ENCODE peak calls at places on chromosomes 13 and 19, in nine cellular contexts. One of them, this sample, is unnamed.
A peak's percentile ranks its signal among the peaks of the same experiment; 100 is the strongest.

GRCh38 chr13:33125821-33126570 is 109.8 kb downstream of the KL start:
- DNase-seq in testis: peak; percentile 82
- DNase-seq in activated CD4-positive, alpha-beta T cell treated with anti-CD3 and anti-CD28 coated beads for 24 hours: no peak
- DNase-seq in T-helper 9 cell: no peak
- DNase-seq in stimulated activated naive B cell treated with anti-CD40 and anti-IgM and Interleukin-4, amounts not matched to agents 10 μg/mL and 1 μg/mL and 100 μg/mL, for 72 hours: no peak
- DNase-seq in central memory CD8-positive, alpha-beta T cell: no peak
- DNase-seq in stimulated activated CD4-positive, alpha-beta T cell treated with anti-CD3 and anti-CD28 coated beads, Interleukin-1b, Interleukin-23, amount 100 ng/mL, for 4 hours: no peak
- DNase-seq in MV-4-11: peak; percentile 34
- DNase-seq in stimulated activated naive CD8-positive, alpha-beta T cell treated with anti-CD3 and anti-CD28 coated beads, Interleukin-15, Interleukin-2, amounts not matched to agents 100 U/mL and 50 U/mL, for 24 hours: no peak
- DNase-seq in this sample: no peak

GRCh38 chr13:52374389-52374788 is 31.6 kb downstream of the THSD1 start:
- DNase-seq in MV-4-11: no peak
- DNase-seq in stimulated activated naive B cell treated with anti-CD40 and anti-IgM and Interleukin-4, amounts not matched to agents 10 μg/mL and 1 μg/mL and 100 μg/mL, for 72 hours: no peak
- DNase-seq in T-helper 9 cell: no peak
- DNase-seq in central memory CD8-positive, alpha-beta T cell: no peak
- DNase-seq in stimulated activated naive CD8-positive, alpha-beta T cell treated with anti-CD3 and anti-CD28 coated beads, Interleukin-15, Interleukin-2, amounts not matched to agents 100 U/mL and 50 U/mL, for 24 hours: no peak
- DNase-seq in stimulated activated CD4-positive, alpha-beta T cell treated with anti-CD3 and anti-CD28 coated beads, Interleukin-1b, Interleukin-23, amount 100 ng/mL, for 4 hours: no peak
- DNase-seq in activated CD4-positive, alpha-beta T cell treated with anti-CD3 and anti-CD28 coated beads for 24 hours: no peak
- DNase-seq in testis: no peak
- DNase-seq in this sample: no peak

GRCh38 chr19:1847684-1848398 is 442 bp downstream of the REXO1 start:
- DNase-seq in central memory CD8-positive, alpha-beta T cell: no peak
- DNase-seq in stimulated activated naive B cell treated with anti-CD40 and anti-IgM and Interleukin-4, amounts not matched to agents 10 μg/mL and 1 μg/mL and 100 μg/mL, for 72 hours: no peak
- DNase-seq in T-helper 9 cell: no peak
- DNase-seq in activated CD4-positive, alpha-beta T cell treated with anti-CD3 and anti-CD28 coated beads for 24 hours: no peak
- DNase-seq in stimulated activated naive CD8-positive, alpha-beta T cell treated with anti-CD3 and anti-CD28 coated beads, Interleukin-15, Interleukin-2, amounts not matched to agents 100 U/mL and 50 U/mL, for 24 hours: peak; percentile 62
- DNase-seq in testis: peak; percentile 66
- DNase-seq in MV-4-11: peak; percentile 25
- DNase-seq in stimulated activated CD4-positive, alpha-beta T cell treated with anti-CD3 and anti-CD28 coated beads, Interleukin-1b, Interleukin-23, amount 100 ng/mL, for 4 hours: peak; percentile 29
- DNase-seq in this sample: no peak

GRCh38 chr13:32010137-32010536 is 21.4 kb upstream of the FRY start:
- DNase-seq in activated CD4-positive, alpha-beta T cell treated with anti-CD3 and anti-CD28 coated beads for 24 hours: no peak
- DNase-seq in stimulated activated naive CD8-positive, alpha-beta T cell treated with anti-CD3 and anti-CD28 coated beads, Interleukin-15, Interleukin-2, amounts not matched to agents 100 U/mL and 50 U/mL, for 24 hours: no peak
- DNase-seq in T-helper 9 cell: no peak
- DNase-seq in central memory CD8-positive, alpha-beta T cell: no peak
- DNase-seq in MV-4-11: no peak
- DNase-seq in stimulated activated CD4-positive, alpha-beta T cell treated with anti-CD3 and anti-CD28 coated beads, Interleukin-1b, Interleukin-23, amount 100 ng/mL, for 4 hours: no peak
- DNase-seq in stimulated activated naive B cell treated with anti-CD40 and anti-IgM and Interleukin-4, amounts not matched to agents 10 μg/mL and 1 μg/mL and 100 μg/mL, for 72 hours: no peak
- DNase-seq in testis: peak; percentile 20
- DNase-seq in this sample: no peak

GRCh38 chr19:53132231-53132991 is at the start of gene ZNF415:
- DNase-seq in T-helper 9 cell: no peak
- DNase-seq in activated CD4-positive, alpha-beta T cell treated with anti-CD3 and anti-CD28 coated beads for 24 hours: peak; percentile 18
- DNase-seq in central memory CD8-positive, alpha-beta T cell: no peak
- DNase-seq in testis: peak; percentile 91
- DNase-seq in stimulated activated naive CD8-positive, alpha-beta T cell treated with anti-CD3 and anti-CD28 coated beads, Interleukin-15, Interleukin-2, amounts not matched to agents 100 U/mL and 50 U/mL, for 24 hours: peak; percentile 59
- DNase-seq in MV-4-11: no peak
- DNase-seq in stimulated activated CD4-positive, alpha-beta T cell treated with anti-CD3 and anti-CD28 coated beads, Interleukin-1b, Interleukin-23, amount 100 ng/mL, for 4 hours: peak; percentile 26
- DNase-seq in stimulated activated naive B cell treated with anti-CD40 and anti-IgM and Interleukin-4, amounts not matched to agents 10 μg/mL and 1 μg/mL and 100 μg/mL, for 72 hours: peak; percentile 76
- DNase-seq in this sample: peak; percentile 87

GRCh38 chr13:71721117-71721516 is 145.9 kb downstream of the DACH1 start:
- DNase-seq in activated CD4-positive, alpha-beta T cell treated with anti-CD3 and anti-CD28 coated beads for 24 hours: no peak
- DNase-seq in T-helper 9 cell: no peak
- DNase-seq in stimulated activated naive B cell treated with anti-CD40 and anti-IgM and Interleukin-4, amounts not matched to agents 10 μg/mL and 1 μg/mL and 100 μg/mL, for 72 hours: no peak
- DNase-seq in stimulated activated CD4-positive, alpha-beta T cell treated with anti-CD3 and anti-CD28 coated beads, Interleukin-1b, Interleukin-23, amount 100 ng/mL, for 4 hours: no peak
- DNase-seq in MV-4-11: no peak
- DNase-seq in central memory CD8-positive, alpha-beta T cell: no peak
- DNase-seq in testis: no peak
- DNase-seq in stimulated activated naive CD8-positive, alpha-beta T cell treated with anti-CD3 and anti-CD28 coated beads, Interleukin-15, Interleukin-2, amounts not matched to agents 100 U/mL and 50 U/mL, for 24 hours: no peak
- DNase-seq in this sample: no peak

GRCh38 chr13:50798923-50799322 is 44.6 kb downstream of the DLEU7 start:
- DNase-seq in activated CD4-positive, alpha-beta T cell treated with anti-CD3 and anti-CD28 coated beads for 24 hours: no peak
- DNase-seq in T-helper 9 cell: no peak
- DNase-seq in central memory CD8-positive, alpha-beta T cell: no peak
- DNase-seq in stimulated activated CD4-positive, alpha-beta T cell treated with anti-CD3 and anti-CD28 coated beads, Interleukin-1b, Interleukin-23, amount 100 ng/mL, for 4 hours: no peak
- DNase-seq in MV-4-11: peak; percentile 6
- DNase-seq in stimulated activated naive CD8-positive, alpha-beta T cell treated with anti-CD3 and anti-CD28 coated beads, Interleukin-15, Interleukin-2, amounts not matched to agents 100 U/mL and 50 U/mL, for 24 hours: no peak
- DNase-seq in stimulated activated naive B cell treated with anti-CD40 and anti-IgM and Interleukin-4, amounts not matched to agents 10 μg/mL and 1 μg/mL and 100 μg/mL, for 72 hours: no peak
- DNase-seq in testis: no peak
- DNase-seq in this sample: no peak

GRCh38 chr19:14089662-14090508 is 666 bp downstream of the SAMD1 start:
- DNase-seq in stimulated activated naive B cell treated with anti-CD40 and anti-IgM and Interleukin-4, amounts not matched to agents 10 μg/mL and 1 μg/mL and 100 μg/mL, for 72 hours: peak; percentile 50
- DNase-seq in activated CD4-positive, alpha-beta T cell treated with anti-CD3 and anti-CD28 coated beads for 24 hours: no peak
- DNase-seq in MV-4-11: peak; percentile 31
- DNase-seq in stimulated activated CD4-positive, alpha-beta T cell treated with anti-CD3 and anti-CD28 coated beads, Interleukin-1b, Interleukin-23, amount 100 ng/mL, for 4 hours: no peak
- DNase-seq in testis: no peak
- DNase-seq in stimulated activated naive CD8-positive, alpha-beta T cell treated with anti-CD3 and anti-CD28 coated beads, Interleukin-15, Interleukin-2, amounts not matched to agents 100 U/mL and 50 U/mL, for 24 hours: peak; percentile 68
- DNase-seq in T-helper 9 cell: peak; percentile 41
- DNase-seq in central memory CD8-positive, alpha-beta T cell: peak; percentile 30
- DNase-seq in this sample: no peak

GRCh38 chr13:105971312-105971711 is 564.1 kb downstream of the EFNB2 start:
- DNase-seq in MV-4-11: no peak
- DNase-seq in stimulated activated CD4-positive, alpha-beta T cell treated with anti-CD3 and anti-CD28 coated beads, Interleukin-1b, Interleukin-23, amount 100 ng/mL, for 4 hours: no peak
- DNase-seq in T-helper 9 cell: no peak
- DNase-seq in stimulated activated naive B cell treated with anti-CD40 and anti-IgM and Interleukin-4, amounts not matched to agents 10 μg/mL and 1 μg/mL and 100 μg/mL, for 72 hours: no peak
- DNase-seq in testis: no peak
- DNase-seq in stimulated activated naive CD8-positive, alpha-beta T cell treated with anti-CD3 and anti-CD28 coated beads, Interleukin-15, Interleukin-2, amounts not matched to agents 100 U/mL and 50 U/mL, for 24 hours: no peak
- DNase-seq in activated CD4-positive, alpha-beta T cell treated with anti-CD3 and anti-CD28 coated beads for 24 hours: no peak
- DNase-seq in central memory CD8-positive, alpha-beta T cell: no peak
- DNase-seq in this sample: no peak

GRCh38 chr19:30312582-30313352 is 59.4 kb upstream of the ZNF536 start:
- DNase-seq in T-helper 9 cell: no peak
- DNase-seq in activated CD4-positive, alpha-beta T cell treated with anti-CD3 and anti-CD28 coated beads for 24 hours: no peak
- DNase-seq in stimulated activated naive CD8-positive, alpha-beta T cell treated with anti-CD3 and anti-CD28 coated beads, Interleukin-15, Interleukin-2, amounts not matched to agents 100 U/mL and 50 U/mL, for 24 hours: no peak
- DNase-seq in testis: no peak
- DNase-seq in central memory CD8-positive, alpha-beta T cell: no peak
- DNase-seq in stimulated activated CD4-positive, alpha-beta T cell treated with anti-CD3 and anti-CD28 coated beads, Interleukin-1b, Interleukin-23, amount 100 ng/mL, for 4 hours: no peak
- DNase-seq in stimulated activated naive B cell treated with anti-CD40 and anti-IgM and Interleukin-4, amounts not matched to agents 10 μg/mL and 1 μg/mL and 100 μg/mL, for 72 hours: no peak
- DNase-seq in MV-4-11: no peak
- DNase-seq in this sample: no peak

GRCh38 chr19:4984448-4984990 is 15.6 kb downstream of the KDM4B start:
- DNase-seq in testis: no peak
- DNase-seq in stimulated activated CD4-positive, alpha-beta T cell treated with anti-CD3 and anti-CD28 coated beads, Interleukin-1b, Interleukin-23, amount 100 ng/mL, for 4 hours: no peak
- DNase-seq in stimulated activated naive CD8-positive, alpha-beta T cell treated with anti-CD3 and anti-CD28 coated beads, Interleukin-15, Interleukin-2, amounts not matched to agents 100 U/mL and 50 U/mL, for 24 hours: no peak
- DNase-seq in activated CD4-positive, alpha-beta T cell treated with anti-CD3 and anti-CD28 coated beads for 24 hours: no peak
- DNase-seq in MV-4-11: no peak
- DNase-seq in stimulated activated naive B cell treated with anti-CD40 and anti-IgM and Interleukin-4, amounts not matched to agents 10 μg/mL and 1 μg/mL and 100 μg/mL, for 72 hours: no peak
- DNase-seq in T-helper 9 cell: no peak
- DNase-seq in central memory CD8-positive, alpha-beta T cell: no peak
- DNase-seq in this sample: no peak

GRCh38 chr19:3734310-3734600 is 26.1 kb downstream of the TJP3 start:
- DNase-seq in central memory CD8-positive, alpha-beta T cell: no peak
- DNase-seq in stimulated activated naive CD8-positive, alpha-beta T cell treated with anti-CD3 and anti-CD28 coated beads, Interleukin-15, Interleukin-2, amounts not matched to agents 100 U/mL and 50 U/mL, for 24 hours: no peak
- DNase-seq in stimulated activated naive B cell treated with anti-CD40 and anti-IgM and Interleukin-4, amounts not matched to agents 10 μg/mL and 1 μg/mL and 100 μg/mL, for 72 hours: no peak
- DNase-seq in T-helper 9 cell: no peak
- DNase-seq in testis: no peak
- DNase-seq in stimulated activated CD4-positive, alpha-beta T cell treated with anti-CD3 and anti-CD28 coated beads, Interleukin-1b, Interleukin-23, amount 100 ng/mL, for 4 hours: no peak
- DNase-seq in MV-4-11: no peak
- DNase-seq in activated CD4-positive, alpha-beta T cell treated with anti-CD3 and anti-CD28 coated beads for 24 hours: no peak
- DNase-seq in this sample: no peak

GRCh38 chr13:38763446-38764381 is 76.8 kb downstream of the FREM2 start:
- DNase-seq in testis: peak; percentile 20
- DNase-seq in activated CD4-positive, alpha-beta T cell treated with anti-CD3 and anti-CD28 coated beads for 24 hours: no peak
- DNase-seq in MV-4-11: no peak
- DNase-seq in stimulated activated naive B cell treated with anti-CD40 and anti-IgM and Interleukin-4, amounts not matched to agents 10 μg/mL and 1 μg/mL and 100 μg/mL, for 72 hours: no peak
- DNase-seq in T-helper 9 cell: no peak
- DNase-seq in central memory CD8-positive, alpha-beta T cell: no peak
- DNase-seq in stimulated activated naive CD8-positive, alpha-beta T cell treated with anti-CD3 and anti-CD28 coated beads, Interleukin-15, Interleukin-2, amounts not matched to agents 100 U/mL and 50 U/mL, for 24 hours: no peak
- DNase-seq in stimulated activated CD4-positive, alpha-beta T cell treated with anti-CD3 and anti-CD28 coated beads, Interleukin-1b, Interleukin-23, amount 100 ng/mL, for 4 hours: no peak
- DNase-seq in this sample: no peak

GRCh38 chr13:45195421-45195820 is 5.4 kb downstream of the KCTD4 start:
- DNase-seq in central memory CD8-positive, alpha-beta T cell: no peak
- DNase-seq in testis: no peak
- DNase-seq in stimulated activated naive B cell treated with anti-CD40 and anti-IgM and Interleukin-4, amounts not matched to agents 10 μg/mL and 1 μg/mL and 100 μg/mL, for 72 hours: no peak
- DNase-seq in stimulated activated naive CD8-positive, alpha-beta T cell treated with anti-CD3 and anti-CD28 coated beads, Interleukin-15, Interleukin-2, amounts not matched to agents 100 U/mL and 50 U/mL, for 24 hours: no peak
- DNase-seq in activated CD4-positive, alpha-beta T cell treated with anti-CD3 and anti-CD28 coated beads for 24 hours: no peak
- DNase-seq in MV-4-11: peak; percentile 31
- DNase-seq in stimulated activated CD4-positive, alpha-beta T cell treated with anti-CD3 and anti-CD28 coated beads, Interleukin-1b, Interleukin-23, amount 100 ng/mL, for 4 hours: no peak
- DNase-seq in T-helper 9 cell: no peak
- DNase-seq in this sample: no peak

GRCh38 chr13:43113603-43114002 is 90.2 kb downstream of the DNAJC15 start:
- DNase-seq in MV-4-11: no peak
- DNase-seq in central memory CD8-positive, alpha-beta T cell: no peak
- DNase-seq in stimulated activated CD4-positive, alpha-beta T cell treated with anti-CD3 and anti-CD28 coated beads, Interleukin-1b, Interleukin-23, amount 100 ng/mL, for 4 hours: no peak
- DNase-seq in activated CD4-positive, alpha-beta T cell treated with anti-CD3 and anti-CD28 coated beads for 24 hours: no peak
- DNase-seq in testis: no peak
- DNase-seq in stimulated activated naive B cell treated with anti-CD40 and anti-IgM and Interleukin-4, amounts not matched to agents 10 μg/mL and 1 μg/mL and 100 μg/mL, for 72 hours: no peak
- DNase-seq in stimulated activated naive CD8-positive, alpha-beta T cell treated with anti-CD3 and anti-CD28 coated beads, Interleukin-15, Interleukin-2, amounts not matched to agents 100 U/mL and 50 U/mL, for 24 hours: no peak
- DNase-seq in T-helper 9 cell: no peak
- DNase-seq in this sample: no peak

GRCh38 chr13:110388141-110388943 is 81.3 kb downstream of the COL4A2 start:
- DNase-seq in MV-4-11: no peak
- DNase-seq in T-helper 9 cell: no peak
- DNase-seq in stimulated activated naive CD8-positive, alpha-beta T cell treated with anti-CD3 and anti-CD28 coated beads, Interleukin-15, Interleukin-2, amounts not matched to agents 100 U/mL and 50 U/mL, for 24 hours: no peak
- DNase-seq in activated CD4-positive, alpha-beta T cell treated with anti-CD3 and anti-CD28 coated beads for 24 hours: no peak
- DNase-seq in central memory CD8-positive, alpha-beta T cell: no peak
- DNase-seq in testis: no peak
- DNase-seq in stimulated activated naive B cell treated with anti-CD40 and anti-IgM and Interleukin-4, amounts not matched to agents 10 μg/mL and 1 μg/mL and 100 μg/mL, for 72 hours: no peak
- DNase-seq in stimulated activated CD4-positive, alpha-beta T cell treated with anti-CD3 and anti-CD28 coated beads, Interleukin-1b, Interleukin-23, amount 100 ng/mL, for 4 hours: no peak
- DNase-seq in this sample: peak; percentile 91

GRCh38 chr19:51690359-51691121 is 2.6 kb upstream of the SPACA6 start:
- DNase-seq in activated CD4-positive, alpha-beta T cell treated with anti-CD3 and anti-CD28 coated beads for 24 hours: peak; percentile 50
- DNase-seq in MV-4-11: no peak
- DNase-seq in stimulated activated naive B cell treated with anti-CD40 and anti-IgM and Interleukin-4, amounts not matched to agents 10 μg/mL and 1 μg/mL and 100 μg/mL, for 72 hours: no peak
- DNase-seq in T-helper 9 cell: peak; percentile 62
- DNase-seq in stimulated activated CD4-positive, alpha-beta T cell treated with anti-CD3 and anti-CD28 coated beads, Interleukin-1b, Interleukin-23, amount 100 ng/mL, for 4 hours: peak; percentile 56
- DNase-seq in testis: peak; percentile 66
- DNase-seq in central memory CD8-positive, alpha-beta T cell: peak; percentile 25
- DNase-seq in stimulated activated naive CD8-positive, alpha-beta T cell treated with anti-CD3 and anti-CD28 coated beads, Interleukin-15, Interleukin-2, amounts not matched to agents 100 U/mL and 50 U/mL, for 24 hours: peak; percentile 70
- DNase-seq in this sample: no peak